ENCODE peak calls at places on chromosome 18, in four cellular contexts. P is colonic mucosa, Y is fibroblast of lung, H is lower leg skin. Q is an unnamed sample.
A peak's percentile ranks its signal among the peaks of the same experiment; 100 is the strongest.

GRCh38 chr18:31880186-31880898 is 62.6 kb downstream of the TRAPPC8 start:
- DNase-seq in P (no peak), Y (no peak), H (no peak), Q (no peak)

GRCh38 chr18:67151366-67151765 is 365.2 kb downstream of the DSEL start:
- DNase-seq in P (no peak), Y (no peak), H (no peak), Q (no peak)

GRCh38 chr18:79396431-79397287 is 929 bp downstream of the NFATC1 start:
- DNase-seq in P (peak; percentile 53), Y (peak; percentile 31), H (no peak), Q (no peak)

GRCh38 chr18:7641813-7642212 is 74.7 kb downstream of the PTPRM start:
- DNase-seq in P (no peak), Y (no peak), H (no peak), Q (no peak)

GRCh38 chr18:73136134-73136533 is 268.3 kb upstream of the NETO1 start:
- DNase-seq in P (no peak), Y (no peak), H (no peak), Q (no peak)

GRCh38 chr18:32922951-32923430 is 150.2 kb upstream of the KLHL14 start:
- DNase-seq in P (no peak), Y (no peak), H (no peak), Q (no peak)

GRCh38 chr18:25560369-25560768 is 208.4 kb upstream of the ZNF521 start:
- DNase-seq in P (no peak), Y (peak; percentile 35), H (no peak), Q (no peak)

GRCh38 chr18:62828852-62829251 is 113.5 kb downstream of the PHLPP1 start:
- DNase-seq in P (no peak), Y (peak; percentile 19), H (no peak), Q (no peak)

GRCh38 chr18:40841473-40841872 is 1113.6 kb upstream of the PIK3C3 start:
- DNase-seq in P (no peak), Y (peak; percentile 61), H (no peak), Q (no peak)

GRCh38 chr18:47150824-47151366 is 595 bp upstream of the HDHD2 start:
- DNase-seq in P (peak; percentile 34), Y (no peak), H (no peak), Q (no peak)

GRCh38 chr18:26746284-26747130 is 119.0 kb downstream of the AQP4 start:
- DNase-seq in P (no peak), Y (peak; percentile 27), H (no peak), Q (no peak)

GRCh38 chr18:27378396-27379094 is 193.4 kb upstream of the CHST9 start:
- DNase-seq in P (no peak), Y (no peak), H (no peak), Q (no peak)

GRCh38 chr18:10322408-10322807 is 132.0 kb upstream of the APCDD1 start:
- DNase-seq in P (peak; percentile 3), Y (no peak), H (no peak), Q (no peak)

GRCh38 chr18:72895548-72895947 is 27.8 kb upstream of the NETO1 start:
- DNase-seq in P (no peak), Y (no peak), H (no peak), Q (no peak)

GRCh38 chr18:11733031-11733430 is 44.0 kb downstream of the GNAL start:
- DNase-seq in P (peak; percentile 75), Y (peak; percentile 60), H (peak; percentile 96), Q (peak; percentile 69)

GRCh38 chr18:75065251-75066000 is 143.5 kb downstream of the PTGR3 start:
- DNase-seq in P (no peak), Y (no peak), H (peak; percentile 59), Q (no peak)

GRCh38 chr18:54173980-54174611 is 50.4 kb downstream of the MBD2 start:
- DNase-seq in P (no peak), Y (no peak), H (no peak), Q (no peak)

GRCh38 chr18:44758821-44759624 is 78.3 kb downstream of the SETBP1 start:
- DNase-seq in P (no peak), Y (no peak), H (no peak), Q (no peak)

GRCh38 chr18:21112543-21113105 is 1.0 kb upstream of the ROCK1 start:
- DNase-seq in P (no peak), Y (peak; percentile 9), H (no peak), Q (no peak)

GRCh38 chr18:7177131-7177744 is 53.7 kb upstream of the LRRC30 start:
- DNase-seq in P (no peak), Y (peak; percentile 87), H (no peak), Q (peak; percentile 39)

GRCh38 chr18:59904051-59904601 is 4.3 kb downstream of the PMAIP1 start:
- DNase-seq in P (no peak), Y (peak; percentile 46), H (no peak), Q (no peak)

GRCh38 chr18:986071-986470 is 81.4 kb downstream of the ADCYAP1 start:
- DNase-seq in P (no peak), Y (no peak), H (no peak), Q (no peak)

GRCh38 chr18:63043516-63043915 is 276.1 kb downstream of the BCL2 start:
- DNase-seq in P (no peak), Y (peak; percentile 36), H (no peak), Q (no peak)

GRCh38 chr18:77818328-77818727 is 568.7 kb downstream of the GALR1 start:
- DNase-seq in P (no peak), Y (no peak), H (no peak), Q (no peak)

GRCh38 chr18:36309436-36310391 is 12.2 kb downstream of the FHOD3 start:
- DNase-seq in P (no peak), Y (peak; percentile 89), H (no peak), Q (no peak)

GRCh38 chr18:32802606-32803451 is 30.0 kb upstream of the KLHL14 start:
- DNase-seq in P (no peak), Y (no peak), H (no peak), Q (no peak)

GRCh38 chr18:76429262-76430126 is 65.5 kb downstream of the ZNF516 start:
- DNase-seq in P (no peak), Y (no peak), H (no peak), Q (no peak)

GRCh38 chr18:76425299-76426101 is 69.5 kb downstream of the ZNF516 start:
- DNase-seq in P (no peak), Y (peak; percentile 42), H (no peak), Q (no peak)

GRCh38 chr18:76428396-76429261 is 66.4 kb downstream of the ZNF516 start:
- DNase-seq in P (no peak), Y (no peak), H (no peak), Q (no peak)

GRCh38 chr18:76430636-76431035 is 64.4 kb downstream of the ZNF516 start:
- DNase-seq in P (no peak), Y (peak; percentile 50), H (no peak), Q (no peak)

DNA sequence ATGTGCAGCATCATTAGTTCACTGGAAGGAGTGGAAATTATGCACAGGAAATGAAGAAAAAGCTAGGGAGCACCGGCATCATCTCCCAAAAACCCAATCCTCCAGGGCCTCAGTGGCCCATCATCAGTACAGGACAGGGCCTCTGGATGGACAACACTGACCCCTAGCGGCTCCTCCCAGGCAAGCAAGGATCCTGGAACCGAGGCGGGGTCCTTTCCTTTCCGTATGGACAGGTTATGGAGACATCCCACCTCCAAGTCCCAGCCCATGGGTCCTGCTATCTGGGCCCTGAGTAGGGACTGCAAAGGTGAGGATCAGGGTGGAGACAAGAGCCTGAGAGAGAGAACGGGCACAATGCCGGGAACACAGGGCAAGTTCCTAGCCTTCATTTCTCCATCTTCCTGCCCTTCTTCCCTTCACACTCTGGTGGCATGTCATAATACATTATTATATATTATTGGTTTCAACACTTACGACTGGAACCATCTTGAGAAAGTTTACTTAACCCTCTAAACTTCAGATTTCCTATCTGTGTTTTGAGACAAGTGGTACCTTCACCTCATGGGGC is 68.2 kb downstream of the ZNF516 start:
- DNase-seq in P (no peak), Y (peak; percentile 43), H (no peak), Q (no peak)
- TF ChIP-seq CTCF in P (peak; percentile 39), Y (peak; percentile 91), H (no peak), Q (peak; percentile 20)

GRCh38 chr18:37383036-37383788 is 182.4 kb downstream of the CELF4 start:
- DNase-seq in P (no peak), Y (no peak), H (no peak), Q (no peak)

GRCh38 chr18:37380546-37381110 is 185.0 kb downstream of the CELF4 start:
- DNase-seq in P (no peak), Y (no peak), H (no peak), Q (no peak)

GRCh38 chr18:37383789-37384151 is 181.8 kb downstream of the CELF4 start:
- DNase-seq in P (no peak), Y (no peak), H (no peak), Q (no peak)

GRCh38 chr18:37378616-37379015 is 187.0 kb downstream of the CELF4 start:
- DNase-seq in P (no peak), Y (no peak), H (no peak), Q (no peak)

GRCh38 chr18:37381554-37381953 is 184.0 kb downstream of the CELF4 start:
- DNase-seq in P (no peak), Y (no peak), H (no peak), Q (no peak)
- TF ChIP-seq CTCF in P (no peak), Y (no peak), H (no peak), Q (no peak)

DNA sequence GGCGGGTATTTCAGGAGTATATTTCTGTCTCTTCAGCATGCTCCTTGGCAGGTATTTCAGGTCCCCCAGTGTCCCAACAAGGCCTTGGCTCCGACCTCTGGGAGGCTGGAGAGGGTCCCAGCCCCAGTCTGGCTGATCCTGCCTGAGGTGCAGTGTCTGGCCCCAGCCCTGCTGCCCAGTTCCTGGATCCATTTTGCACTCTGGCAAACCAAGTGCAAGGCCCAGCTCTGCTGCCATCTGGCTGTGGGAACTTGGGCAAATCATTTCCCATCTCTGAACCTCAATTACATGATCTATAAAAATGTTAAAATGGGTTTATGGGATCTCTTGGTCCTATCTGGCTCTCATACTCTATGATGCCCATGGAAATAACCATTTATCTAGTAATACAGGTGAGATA is 63.6 kb downstream of the ZBTB7C start:
- DNase-seq in P (peak; percentile 41), Y (peak; percentile 24), H (peak; percentile 70), Q (no peak)
- TF ChIP-seq CTCF in P (peak; percentile 27), Y (peak; percentile 51), H (no peak), Q (no peak)

GRCh38 chr18:49899647-49900330 is 86.5 kb upstream of the ACAA2 start:
- DNase-seq in P (no peak), Y (no peak), H (no peak), Q (no peak)
- TF ChIP-seq CTCF in P (no peak), Y (no peak), H (no peak), Q (no peak)

DNA sequence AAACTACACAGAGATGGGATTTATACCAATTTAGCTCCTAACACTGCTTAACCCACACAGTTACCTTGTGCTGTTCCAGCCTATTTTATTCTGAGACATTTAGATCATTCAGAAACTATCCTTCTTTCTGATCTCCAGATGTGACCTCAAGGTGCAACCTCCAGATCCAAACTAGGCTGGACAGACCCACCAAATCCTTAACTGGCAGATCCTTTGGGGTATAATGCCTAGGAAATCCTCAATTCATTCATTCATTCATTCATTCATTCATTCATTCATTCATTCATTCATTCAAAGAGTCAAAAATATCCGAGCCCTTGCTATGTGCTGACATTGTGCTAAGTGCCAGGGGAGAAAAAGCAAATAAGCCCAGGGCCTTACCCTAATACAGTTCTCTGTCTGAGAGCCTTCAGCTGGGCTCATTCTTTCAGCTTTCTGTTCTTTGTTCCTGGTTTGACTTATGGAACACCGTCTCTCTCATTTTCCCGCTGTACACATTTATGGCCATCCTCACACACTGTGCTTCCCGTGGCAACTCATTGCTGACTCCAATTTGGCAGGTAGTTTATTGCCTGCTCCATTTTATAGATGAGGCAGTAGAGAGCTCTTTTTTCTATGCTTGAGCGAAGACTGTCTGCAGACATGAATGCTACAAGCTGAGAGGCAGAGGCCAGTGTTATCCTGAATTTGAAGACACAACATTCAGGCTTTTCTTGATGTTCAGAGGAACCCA is 83.1 kb downstream of the HRH4 start:
- DNase-seq in P (no peak), Y (no peak), H (no peak), Q (no peak)
- TF ChIP-seq CTCF in P (no peak), Y (no peak), H (no peak), Q (no peak)

Q was measured in omental fat pad.